ENCODE peak calls at places on chromosomes 1 and 21, in four cellular contexts. F is neural progenitor cell, P is tibial nerve, B is foreskin keratinocyte. O is an unnamed sample.

GRCh38 chr1:210373878-210374599 is 45.3 kb downstream of the HHAT start:
- DNase-seq in B (peak; percentile 99), P (no peak), F (peak; percentile 88), O (peak; percentile 86)

GRCh38 chr21:45417951-45418300 is 13.0 kb downstream of the COL18A1 start:
- DNase-seq in P (no peak), B (no peak), F (no peak), O (no peak)

GRCh38 chr1:232789660-232790059 is 15.6 kb upstream of the MAP10 start:
- DNase-seq in P (no peak), B (no peak), F (no peak), O (no peak)

GRCh38 chr1:26598890-26599289 is 69.3 kb downstream of the RPS6KA1 start:
- DNase-seq in P (no peak), B (no peak), F (peak; percentile 18), O (no peak)

GRCh38 chr21:8988696-8989095 is 1532.7 kb upstream of the TPTE start:
- DNase-seq in B (no peak), F (no peak), P (no peak), O (no peak)

GRCh38 chr1:156458181-156458503 is 42.4 kb downstream of the MEF2D start:
- DNase-seq in P (no peak), F (no peak), B (no peak), O (no peak)

GRCh38 chr1:53616927-53617326 is 122.0 kb downstream of the GLIS1 start:
- DNase-seq in P (no peak), B (no peak), F (peak; percentile 39), O (no peak)

GRCh38 chr1:1000357-1001056 is 610 bp upstream of the HES4 start:
- DNase-seq in B (peak; percentile 60), P (no peak), F (peak; percentile 84), O (peak; percentile 94)

GRCh38 chr1:33497410-33497809 is 25.0 kb downstream of the ZSCAN20 start:
- DNase-seq in F (no peak), B (no peak), P (no peak), O (no peak)

GRCh38 chr1:29920316-29920715 is 684.0 kb downstream of the PTPRU start:
- DNase-seq in P (no peak), F (no peak), B (no peak), O (no peak)

GRCh38 chr1:57252597-57253306 is 171.1 kb downstream of the DAB1 start:
- DNase-seq in B (no peak), P (no peak), F (peak; percentile 29), O (no peak)

GRCh38 chr1:208058212-208059155 is 147.6 kb upstream of the CD34 start:
- DNase-seq in P (no peak), B (no peak), F (no peak), O (no peak)

GRCh38 chr21:15735409-15735808 is 5.6 kb downstream of the USP25 start:
- DNase-seq in F (no peak), B (no peak), P (no peak), O (no peak)

GRCh38 chr21:36347278-36347961 is 27.4 kb downstream of the MORC3 start:
- DNase-seq in F (no peak), B (no peak), P (no peak), O (no peak)

GRCh38 chr1:224502459-224503160 is 68.0 kb upstream of the WDR26 start:
- DNase-seq in P (no peak), F (peak; percentile 74), B (no peak), O (no peak)

GRCh38 chr1:67889940-67890567 is 56.8 kb upstream of the GNG12 start:
- DNase-seq in P (no peak), B (peak; percentile 70), F (no peak), O (peak; percentile 80)

GRCh38 chr1:107140703-107141490 is at the start of gene NTNG1:
- DNase-seq in B (no peak), F (peak; percentile 57), P (no peak), O (no peak)

GRCh38 chr1:107547363-107548155 is 406.7 kb downstream of the NTNG1 start:
- DNase-seq in P (no peak), F (no peak), B (peak; percentile 76), O (peak; percentile 55)

GRCh38 chr21:41726630-41726969 is 40.3 kb downstream of the RIPK4 start:
- DNase-seq in F (no peak), B (no peak), P (no peak), O (no peak)
- H3K27ac ChIP-seq in F (no peak overlapping the region), B (peak overlapping the region; percentile 80), P (no peak overlapping the region), O (peak overlapping the region; percentile 97)

GRCh38 chr1:25031966-25032667 is 102.0 kb upstream of the RUNX3 start:
- DNase-seq in P (no peak), F (no peak), B (peak; percentile 80), O (peak; percentile 50)
- H3K27ac ChIP-seq in P (no peak overlapping the region), F (no peak overlapping the region), B (peak overlapping the region; percentile 94), O (peak overlapping the region; percentile 63)

GRCh38 chr1:38728176-38728908 is 131.2 kb downstream of the RRAGC start:
- DNase-seq in F (peak; percentile 8), P (no peak), B (no peak), O (no peak)
- H3K27ac ChIP-seq in F (no peak overlapping the region), P (peak overlapping the region; percentile 21), B (no peak overlapping the region), O (peak overlapping the region; percentile 41)

DNA sequence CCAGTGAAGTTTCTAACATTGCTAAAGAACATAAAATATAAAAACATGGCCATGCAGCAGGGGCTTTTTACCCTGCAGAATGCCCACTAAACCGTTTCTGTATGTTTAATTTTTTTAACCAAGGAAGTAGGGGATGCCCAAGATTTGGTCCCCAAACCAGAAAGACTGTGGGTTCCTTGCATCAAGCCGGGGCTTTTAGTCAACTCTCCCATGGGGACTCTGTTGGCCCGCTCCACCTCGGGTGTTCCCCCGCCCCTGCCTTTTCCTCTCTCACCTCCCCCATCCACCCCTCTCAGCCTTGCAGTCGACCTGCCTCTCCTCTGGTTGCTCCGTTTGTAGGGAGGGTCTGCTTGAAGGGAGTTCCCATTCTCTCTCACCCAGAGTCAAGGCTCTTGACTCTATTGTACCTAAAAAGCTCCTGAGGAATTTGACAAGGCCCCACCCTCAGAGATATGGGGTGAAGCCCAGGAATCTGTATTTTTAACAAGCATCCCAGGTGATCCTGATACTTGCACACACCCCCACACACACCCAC is 117.5 kb downstream of the TOMM20 start:
- DNase-seq in B (no peak), P (no peak), F (no peak), O (no peak)
- H3K27ac ChIP-seq in B (peak overlapping the region; percentile 92), P (no peak overlapping the region), F (no peak overlapping the region), O (peak overlapping the region; percentile 88)

GRCh38 chr1:221709854-221710253 is 32.0 kb downstream of the DUSP10 start:
- DNase-seq in P (no peak), F (no peak), B (no peak), O (no peak)

GRCh38 chr1:221712198-221712684 is 29.6 kb downstream of the DUSP10 start:
- DNase-seq in B (peak; percentile 70), F (no peak), P (no peak), O (peak; percentile 36)

GRCh38 chr1:221712776-221713431 is 29.0 kb downstream of the DUSP10 start:
- DNase-seq in B (no peak), P (no peak), F (no peak), O (no peak)

GRCh38 chr1:221711156-221711577 is 30.7 kb downstream of the DUSP10 start:
- DNase-seq in F (no peak), P (no peak), B (no peak), O (no peak)

DNA sequence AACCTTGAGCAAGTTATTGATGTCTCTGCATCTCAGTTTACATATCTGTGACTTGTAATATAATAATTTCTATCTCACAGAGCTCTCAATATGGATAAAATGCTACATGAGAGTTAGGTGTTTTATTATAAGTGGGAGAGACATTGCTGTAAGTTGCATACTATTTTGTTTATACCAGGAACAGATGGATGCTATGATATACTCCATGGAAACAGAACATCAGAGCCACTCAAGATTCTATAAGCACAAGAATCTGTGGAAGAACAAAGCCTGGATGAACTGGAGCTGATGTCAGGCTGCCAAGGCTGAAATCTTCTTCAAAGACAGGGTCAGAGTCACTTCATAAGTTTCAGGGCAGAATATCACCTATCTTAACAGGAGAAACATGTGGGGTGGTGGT is 30.2 kb downstream of the DUSP10 start:
- DNase-seq in P (no peak), B (no peak), F (no peak), O (no peak)
- H3K27ac ChIP-seq in P (peak overlapping the region; percentile 64), B (peak overlapping the region; percentile 88), F (no peak overlapping the region), O (no peak overlapping the region)

GRCh38 chr1:167723707-167724323 is 2.0 kb downstream of the MPZL1 start:
- DNase-seq in F (no peak), B (no peak), P (no peak), O (no peak)

GRCh38 chr1:167721617-167722151 is at the start of gene MPZL1:
- DNase-seq in P (peak; percentile 93), B (peak; percentile 70), F (peak; percentile 93), O (peak; percentile 99)

GRCh38 chr1:167722152-167722869 is 529 bp downstream of the MPZL1 start:
- DNase-seq in P (no peak), B (no peak), F (peak; percentile 83), O (peak; percentile 63)

GRCh38 chr1:167720965-167721616 is 691 bp upstream of the MPZL1 start:
- DNase-seq in P (no peak), F (peak; percentile 35), B (peak; percentile 44), O (peak; percentile 60)

DNA sequence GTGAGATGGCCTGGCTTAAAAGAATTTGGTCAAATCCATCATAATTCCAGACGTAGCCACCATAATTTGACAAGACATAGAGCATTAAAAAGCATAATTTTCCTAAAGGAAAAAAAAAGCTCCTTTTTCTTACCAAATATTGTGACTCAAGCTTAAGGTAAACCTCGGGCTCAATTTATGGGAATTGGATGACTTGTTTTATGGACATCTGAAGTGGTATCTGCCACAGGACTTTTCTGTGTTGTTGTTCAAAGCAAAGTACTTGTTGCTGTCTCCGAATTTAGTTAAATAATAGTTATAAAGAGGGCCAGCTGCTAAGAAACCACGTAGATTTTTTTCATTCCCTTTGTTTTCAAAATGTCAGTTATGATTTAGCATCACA is 1.1 kb downstream of the MPZL1 start:
- DNase-seq in P (no peak), F (no peak), B (no peak), O (no peak)
- H3K27ac ChIP-seq in P (peak overlapping the region; percentile 86), F (no peak overlapping the region), B (peak overlapping the region; percentile 2), O (no peak overlapping the region)

GRCh38 chr1:93612510-93612909 is 69.1 kb downstream of the BCAR3 start:
- DNase-seq in P (no peak), F (no peak), B (no peak), O (no peak)

GRCh38 chr1:93616221-93616995 is 65.2 kb downstream of the BCAR3 start:
- DNase-seq in P (no peak), B (no peak), F (peak; percentile 17), O (no peak)

GRCh38 chr1:93613895-93614294 is 67.7 kb downstream of the BCAR3 start:
- DNase-seq in P (no peak), B (no peak), F (peak; percentile 34), O (no peak)

GRCh38 chr1:93615201-93616150 is 66.2 kb downstream of the BCAR3 start:
- DNase-seq in P (no peak), F (no peak), B (peak; percentile 82), O (peak; percentile 82)

DNA sequence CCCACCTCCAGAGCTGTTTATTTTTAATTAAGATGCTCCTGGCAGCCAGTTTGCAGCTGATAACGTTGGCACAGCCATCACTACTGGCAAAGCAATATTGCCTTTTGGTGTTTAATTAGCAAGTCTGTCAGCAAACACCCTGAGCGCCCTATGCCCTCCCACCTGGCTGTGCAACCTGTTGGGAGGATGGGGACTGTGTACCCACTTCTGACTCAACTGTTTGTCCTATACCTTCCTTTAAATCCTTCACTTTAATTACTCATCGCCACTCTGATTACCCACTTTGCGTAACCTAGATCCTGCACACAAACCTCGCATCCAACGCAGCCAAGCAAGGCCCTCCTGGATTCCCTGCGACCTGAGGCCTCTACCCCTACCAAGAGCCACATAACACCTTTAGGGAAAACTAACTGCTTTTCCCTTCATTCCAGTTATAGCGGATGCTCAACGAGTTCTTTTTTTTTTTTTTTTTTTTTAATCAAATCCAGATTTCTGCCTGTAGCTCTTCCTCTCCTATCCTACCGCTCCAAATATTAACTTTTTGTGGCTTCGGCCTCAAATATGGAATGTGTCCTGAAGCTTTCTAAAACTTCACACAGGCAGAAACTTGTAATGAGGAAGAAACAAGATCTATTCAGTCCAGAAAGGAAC is 67.0 kb downstream of the BCAR3 start:
- DNase-seq in B (peak; percentile 41), P (no peak), F (no peak), O (no peak)
- H3K27ac ChIP-seq in B (peak overlapping the region; percentile 27), P (peak overlapping the region; percentile 70), F (no peak overlapping the region), O (peak overlapping the region; percentile 99)